ENCODE peak calls at places on chromosomes 5 and 9, in five cellular contexts. I, C, K, G and Y are unnamed samples.

GRCh38 chr5:172395483-172395882 is 58.8 kb downstream of the SH3PXD2B start:
- DNase-seq in I (no peak), C (no peak), K (peak), G (no peak), Y (no peak)

GRCh38 chr9:124394167-124394566 is 21.1 kb downstream of the PSMB7 start:
- DNase-seq in I (no peak), C (no peak), K (no peak), G (no peak), Y (no peak)

GRCh38 chr9:125241863-125242739 is 958 bp upstream of the HSPA5 start:
- DNase-seq in I (no peak), C (peak), K (no peak), G (no peak), Y (no peak)

GRCh38 chr5:142998316-142998862 is 228.2 kb downstream of the ARHGAP26 start:
- DNase-seq in I (no peak), C (no peak), K (no peak), G (no peak), Y (no peak)

GRCh38 chr9:127279717-127280285 is 15.2 kb downstream of the GARNL3 start:
- DNase-seq in I (no peak), C (no peak), K (no peak), G (no peak), Y (no peak)

GRCh38 chr5:159120446-159120845 is 20.7 kb upstream of the EBF1 start:
- DNase-seq in I (no peak), C (no peak), K (no peak), G (no peak), Y (no peak)

GRCh38 chr9:114124138-114124537 is 25.0 kb upstream of the KIF12 start:
- DNase-seq in I (no peak), C (no peak), K (no peak), G (no peak), Y (no peak)

GRCh38 chr5:131384181-131384580 is 120.3 kb downstream of the CDC42SE2 start:
- DNase-seq in I (no peak), C (no peak), K (no peak), G (no peak), Y (no peak)

GRCh38 chr5:92147263-92147662 is 764.1 kb upstream of the ARRDC3 start:
- DNase-seq in I (no peak), C (no peak), K (no peak), G (no peak), Y (no peak)

GRCh38 chr9:133563286-133564213 is 29.0 kb downstream of the ADAMTSL2 start:
- DNase-seq in I (peak), C (peak), K (no peak), G (no peak), Y (no peak)

GRCh38 chr5:126970517-126971017 is 59.8 kb downstream of the MARCHF3 start:
- DNase-seq in I (peak), C (no peak), K (peak), G (no peak), Y (no peak)

GRCh38 chr5:126450388-126450787 is 27.2 kb downstream of the GRAMD2B start:
- DNase-seq in I (no peak), C (no peak), K (no peak), G (no peak), Y (no peak)

GRCh38 chr9:90905079-90905478 is 103.5 kb downstream of the SYK start:
- DNase-seq in I (no peak), C (no peak), K (no peak), G (no peak), Y (no peak)

GRCh38 chr9:5321058-5321457 is 16.5 kb upstream of the RLN2 start:
- DNase-seq in I (peak), C (no peak), K (no peak), G (no peak), Y (no peak)

GRCh38 chr5:174724484-174725260 is at the start of gene MSX2:
- DNase-seq in I (peak), C (peak), K (peak), G (peak), Y (no peak)

GRCh38 chr5:169944922-169945675 is 35.2 kb downstream of the INSYN2B start:
- DNase-seq in I (no peak), C (no peak), K (no peak), G (no peak), Y (no peak)
- H3K4me3 ChIP-seq in I (peak), C (no peak), K (no peak), G (no peak), Y (no peak)

GRCh38 chr9:83178717-83179116 is 115.8 kb upstream of the RASEF start:
- DNase-seq in I (no peak), C (no peak), K (no peak), G (no peak), Y (no peak)

GRCh38 chr9:83182071-83182470 is 119.1 kb upstream of the RASEF start:
- DNase-seq in I (no peak), C (no peak), K (no peak), G (no peak), Y (peak)

DNA sequence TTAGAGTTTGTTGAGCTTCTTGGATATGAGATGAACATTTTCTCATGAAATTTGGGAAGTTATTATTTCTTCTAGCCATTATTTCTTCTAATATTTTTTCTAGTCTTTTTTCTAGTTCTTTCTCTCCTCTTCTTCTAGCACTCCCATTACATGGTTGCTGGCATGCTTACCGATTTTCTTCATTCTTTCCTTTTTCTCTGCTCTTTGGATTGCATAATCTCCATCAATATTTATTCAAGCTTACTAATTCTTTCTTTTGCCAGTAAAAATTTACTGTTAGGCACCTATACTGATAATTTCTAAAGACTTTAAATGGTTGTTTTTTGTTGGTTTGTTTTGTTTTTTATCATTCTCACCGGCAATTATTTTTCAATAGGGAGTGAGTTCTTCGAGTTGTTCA is 114.8 kb upstream of the RASEF start:
- DNase-seq in I (no peak), C (no peak), K (no peak), G (no peak), Y (no peak)
- TF ChIP-seq CTCF in I (no peak), C (no peak), K (no peak), G (no peak), Y (no peak)

DNA sequence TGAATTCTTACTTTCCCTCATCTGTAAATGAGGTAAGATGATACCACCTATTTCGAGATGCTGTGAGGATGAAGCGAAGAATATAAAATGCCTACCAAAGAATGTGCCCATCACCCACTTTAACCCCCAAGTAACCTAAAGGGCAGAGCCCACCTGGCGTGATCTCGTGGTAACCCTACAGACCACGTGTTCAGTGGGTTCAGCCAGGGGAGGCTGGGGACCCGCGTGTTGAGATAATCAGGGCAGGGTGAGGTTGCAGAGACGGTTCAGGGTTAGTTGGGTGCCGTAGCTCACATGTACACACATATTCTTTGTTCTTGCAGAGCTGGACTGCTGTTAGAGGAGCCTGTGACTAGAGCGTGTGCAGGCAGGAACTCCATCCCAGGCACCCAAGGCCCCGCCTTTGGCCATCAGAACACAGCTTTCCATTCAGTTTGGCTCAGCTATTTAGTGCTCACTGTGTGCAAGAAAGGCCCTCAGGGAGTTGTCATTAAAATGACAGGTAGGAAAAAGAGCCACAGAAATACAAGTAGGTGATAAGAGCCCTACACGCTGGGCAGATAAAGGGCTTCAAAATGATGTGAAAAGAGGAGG is 56.5 kb upstream of the HAND1 start:
- DNase-seq in I (no peak), C (no peak), K (no peak), G (no peak), Y (no peak)
- H3K4me3 ChIP-seq in I (no peak), C (no peak), K (no peak), G (no peak), Y (no peak)

GRCh38 chr5:149264432-149265069 is 7.1 kb upstream of the AFAP1L1 start:
- DNase-seq in I (no peak), C (no peak), K (no peak), G (no peak), Y (no peak)
- TF ChIP-seq CTCF in I (peak), C (peak), K (peak), G (peak), Y (peak)

DNA sequence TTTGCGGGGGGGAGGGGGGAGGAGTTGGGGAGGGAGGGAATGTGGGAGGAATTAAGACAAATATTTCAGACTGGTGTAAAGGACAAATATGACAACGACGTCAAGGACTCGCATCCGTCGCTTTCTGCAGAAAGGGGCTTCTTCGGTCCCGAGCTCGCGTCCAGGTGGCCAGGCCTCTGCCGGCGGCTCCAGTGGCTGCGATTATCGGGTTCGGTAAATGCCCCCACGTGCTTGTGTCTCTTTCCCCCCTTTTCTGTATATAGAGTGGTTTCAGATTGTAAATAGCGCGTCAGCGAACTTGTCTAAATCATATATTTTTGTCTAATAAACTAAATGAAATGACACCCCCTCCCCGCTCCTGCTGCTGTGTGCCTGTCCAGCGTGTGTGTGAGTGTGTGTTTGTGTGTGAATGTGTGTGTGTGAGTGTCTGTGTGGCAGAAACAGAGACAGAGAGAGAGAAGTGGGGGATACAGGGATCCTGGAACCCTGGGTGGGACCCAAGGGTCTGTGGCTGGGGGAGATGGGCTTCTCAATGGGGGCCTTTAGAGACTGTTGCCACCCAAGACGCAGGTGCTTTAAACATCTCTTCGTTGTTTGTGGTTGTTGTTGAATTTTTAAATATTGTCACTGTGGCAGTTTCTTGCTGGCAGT is 5.6 kb downstream of the IRX1 start:
- DNase-seq in I (no peak), C (no peak), K (no peak), G (no peak), Y (no peak)
- H3K4me3 ChIP-seq in I (no peak), C (no peak), K (no peak), G (no peak), Y (peak)

DNA sequence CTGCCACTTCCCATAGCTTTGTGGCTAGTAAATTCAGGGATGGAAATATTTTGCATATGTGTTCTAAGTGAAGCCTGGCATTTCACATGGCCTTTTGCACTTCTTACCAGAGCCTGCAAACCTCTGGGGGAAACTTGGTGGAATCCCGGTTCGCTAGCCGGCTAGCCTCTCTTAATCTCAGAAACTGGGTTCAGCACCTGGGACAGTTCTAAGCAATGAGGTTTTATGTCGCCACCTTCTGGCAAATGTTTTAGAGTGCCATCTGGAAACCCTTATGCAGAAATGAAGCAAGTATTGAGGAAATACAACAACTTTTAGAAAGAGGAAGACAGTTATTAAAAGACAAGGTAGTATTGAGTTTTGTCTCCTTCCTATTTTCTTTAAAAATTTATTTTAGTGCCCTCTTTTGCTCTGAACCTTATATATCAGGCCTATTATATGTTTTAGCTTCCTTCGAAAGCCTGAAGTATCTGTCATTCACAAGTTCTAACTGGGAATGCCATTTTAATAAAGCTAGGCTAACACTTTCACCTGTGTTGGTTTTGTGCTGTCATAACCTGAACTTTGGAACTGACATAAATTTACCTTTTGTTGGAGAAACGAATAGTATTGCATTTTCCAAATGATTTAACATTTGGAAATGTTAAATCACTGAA is 963 bp upstream of the HTR1A start:
- DNase-seq in I (peak), C (no peak), K (peak), G (peak), Y (peak)
- TF ChIP-seq CTCF in I (peak), C (peak), K (peak), G (peak), Y (peak)

DNA sequence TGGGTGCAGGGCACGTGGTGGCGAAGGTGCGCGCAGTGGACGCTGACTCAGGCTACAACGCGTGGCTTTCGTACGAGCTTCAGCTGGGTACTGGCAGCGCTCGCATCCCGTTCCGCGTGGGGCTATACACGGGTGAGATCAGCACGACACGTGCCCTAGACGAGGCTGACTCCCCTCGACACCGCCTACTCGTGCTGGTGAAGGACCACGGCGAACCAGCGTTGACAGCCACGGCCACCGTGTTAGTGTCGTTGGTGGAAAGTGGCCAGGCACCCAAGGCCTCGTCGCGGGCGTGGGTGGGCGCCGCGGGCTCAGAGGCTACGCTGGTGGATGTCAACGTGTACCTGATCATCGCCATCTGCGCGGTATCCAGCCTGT is 2.1 kb downstream of the PCDHA2 start:
- DNase-seq in I (no peak), C (no peak), K (no peak), G (no peak), Y (no peak)
- H3K4me3 ChIP-seq in I (no peak), C (no peak), K (no peak), G (no peak), Y (no peak)

DNA sequence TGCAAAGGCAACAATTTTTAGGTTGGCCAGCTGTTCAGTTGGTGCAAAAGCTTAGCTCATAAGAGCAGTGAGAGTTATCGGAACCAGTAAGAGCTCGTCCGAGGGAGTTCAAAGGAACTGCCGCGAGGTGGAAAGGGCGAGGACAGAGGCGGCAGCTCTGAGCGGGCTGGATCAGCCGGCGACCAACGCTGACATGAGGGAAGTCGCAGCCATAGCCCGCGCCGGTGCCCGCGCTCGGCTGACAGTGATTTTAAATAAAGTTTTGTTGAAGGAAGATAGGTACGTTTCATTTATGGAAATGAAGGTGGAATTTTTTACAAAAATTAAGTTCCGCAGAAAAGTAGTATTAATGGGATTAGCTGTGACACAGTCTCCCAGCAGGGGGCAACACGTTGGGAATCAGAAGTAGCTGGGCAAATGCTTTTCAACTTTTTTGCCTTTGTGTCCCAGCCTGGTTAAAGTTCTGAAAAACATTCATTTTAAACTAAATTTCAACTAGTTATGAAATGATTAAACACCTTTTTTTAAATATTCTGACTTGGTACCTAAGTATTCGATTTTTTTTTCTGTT is 43.2 kb downstream of the FBXO4 start:
- DNase-seq in I (no peak), C (no peak), K (no peak), G (no peak), Y (no peak)
- TF ChIP-seq CTCF in I (peak), C (no peak), K (peak), G (no peak), Y (peak)

DNA sequence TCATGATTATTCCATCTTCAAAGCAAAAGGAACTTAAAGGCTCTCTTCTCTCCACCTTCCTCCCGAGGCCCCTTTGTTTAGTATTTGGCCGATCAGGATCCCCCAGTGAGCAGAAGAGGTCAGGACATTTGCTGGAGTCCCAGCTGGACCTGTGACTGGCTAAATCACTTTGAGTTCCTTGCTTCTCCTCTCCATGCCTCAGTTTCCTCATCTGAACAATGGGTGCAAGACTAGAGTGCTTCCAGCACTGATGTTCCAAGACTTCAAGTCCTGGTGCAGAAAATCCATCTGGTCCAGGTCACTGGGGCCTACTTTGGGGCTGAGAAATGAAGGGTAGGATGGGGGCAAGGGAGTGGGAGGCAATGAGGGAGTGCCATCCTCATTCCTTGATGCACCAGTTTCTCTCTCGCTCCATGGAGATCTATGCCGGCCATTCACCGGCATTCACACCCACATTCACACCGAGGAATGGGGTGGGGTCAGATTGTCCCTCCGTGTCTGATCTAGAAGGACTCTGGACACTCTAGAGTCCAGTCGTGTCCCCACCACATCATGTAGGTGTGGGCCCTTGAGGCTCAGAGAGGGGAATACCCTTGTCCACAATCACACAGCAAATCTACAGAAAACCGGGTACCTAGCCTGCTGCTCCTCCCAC is 38.7 kb upstream of the IL17B start:
- DNase-seq in I (no peak), C (no peak), K (no peak), G (no peak), Y (no peak)
- H3K4me3 ChIP-seq in I (no peak), C (no peak), K (no peak), G (no peak), Y (no peak)